ENCODE peak calls at places on chromosomes 6 and 20, in nine cellular contexts. One of them, this sample, is unnamed.

GRCh38 chr6:27872634-27873028 is 39.6 kb downstream of the OR2B2 start:
- DNase-seq in PC-3: no peak
- DNase-seq in sigmoid colon: no peak
- DNase-seq in tibial artery: no peak
- DNase-seq in aorta: no peak
- DNase-seq in heart left ventricle: no peak
- DNase-seq in tibial nerve: no peak
- DNase-seq in CD4-positive, alpha-beta memory T cell: no peak
- DNase-seq in A549: no peak
- DNase-seq in this sample: no peak

GRCh38 chr6:56699066-56699654 is 56.5 kb upstream of the DST start:
- DNase-seq in heart left ventricle: no peak
- DNase-seq in CD4-positive, alpha-beta memory T cell: no peak
- DNase-seq in PC-3: peak
- DNase-seq in tibial nerve: no peak
- DNase-seq in A549: no peak
- DNase-seq in tibial artery: no peak
- DNase-seq in aorta: no peak
- DNase-seq in sigmoid colon: no peak
- DNase-seq in this sample: no peak

GRCh38 chr6:12354499-12354898 is 64.3 kb downstream of the EDN1 start:
- DNase-seq in PC-3: no peak
- DNase-seq in aorta: peak
- DNase-seq in sigmoid colon: no peak
- DNase-seq in heart left ventricle: no peak
- DNase-seq in A549: no peak
- DNase-seq in CD4-positive, alpha-beta memory T cell: no peak
- DNase-seq in tibial nerve: no peak
- DNase-seq in tibial artery: peak
- DNase-seq in this sample: no peak

GRCh38 chr6:35230950-35231349 is 17.2 kb downstream of the SCUBE3 start:
- DNase-seq in A549: no peak
- DNase-seq in CD4-positive, alpha-beta memory T cell: no peak
- DNase-seq in heart left ventricle: peak
- DNase-seq in aorta: peak
- DNase-seq in PC-3: no peak
- DNase-seq in sigmoid colon: peak
- DNase-seq in tibial artery: peak
- DNase-seq in tibial nerve: no peak
- DNase-seq in this sample: no peak

GRCh38 chr20:38187512-38187911 is 22.4 kb upstream of the TGM2 start:
- DNase-seq in PC-3: no peak
- DNase-seq in sigmoid colon: peak
- DNase-seq in heart left ventricle: no peak
- DNase-seq in CD4-positive, alpha-beta memory T cell: no peak
- DNase-seq in A549: no peak
- DNase-seq in aorta: no peak
- DNase-seq in tibial nerve: no peak
- DNase-seq in tibial artery: peak
- DNase-seq in this sample: no peak

GRCh38 chr20:17843246-17844132 is 125.1 kb downstream of the SNX5 start:
- DNase-seq in tibial nerve: peak
- DNase-seq in PC-3: peak
- DNase-seq in aorta: peak
- DNase-seq in CD4-positive, alpha-beta memory T cell: peak
- DNase-seq in A549: no peak
- DNase-seq in sigmoid colon: peak
- DNase-seq in tibial artery: peak
- DNase-seq in heart left ventricle: peak
- DNase-seq in this sample: no peak

GRCh38 chr6:37819802-37820712 is 530 bp downstream of the ZFAND3 start:
- DNase-seq in PC-3: peak
- DNase-seq in A549: peak
- DNase-seq in sigmoid colon: peak
- DNase-seq in aorta: peak
- DNase-seq in tibial nerve: peak
- DNase-seq in heart left ventricle: peak
- DNase-seq in CD4-positive, alpha-beta memory T cell: peak
- DNase-seq in tibial artery: peak
- DNase-seq in this sample: peak

GRCh38 chr6:40685771-40686170 is 98.6 kb upstream of the LRFN2 start:
- DNase-seq in A549: no peak
- DNase-seq in CD4-positive, alpha-beta memory T cell: no peak
- DNase-seq in PC-3: no peak
- DNase-seq in heart left ventricle: no peak
- DNase-seq in sigmoid colon: no peak
- DNase-seq in aorta: no peak
- DNase-seq in tibial artery: no peak
- DNase-seq in tibial nerve: no peak
- DNase-seq in this sample: no peak

GRCh38 chr20:6104493-6105188 is 18.2 kb downstream of the FERMT1 start:
- DNase-seq in tibial nerve: no peak
- DNase-seq in heart left ventricle: no peak
- DNase-seq in PC-3: no peak
- DNase-seq in CD4-positive, alpha-beta memory T cell: no peak
- DNase-seq in tibial artery: no peak
- DNase-seq in sigmoid colon: no peak
- DNase-seq in aorta: no peak
- DNase-seq in A549: no peak
- DNase-seq in this sample: no peak

GRCh38 chr20:63706852-63707557 is 771 bp downstream of the ARFRP1 start:
- DNase-seq in aorta: peak
- DNase-seq in tibial artery: no peak
- DNase-seq in A549: peak
- DNase-seq in heart left ventricle: peak
- DNase-seq in PC-3: peak
- DNase-seq in CD4-positive, alpha-beta memory T cell: peak
- DNase-seq in tibial nerve: no peak
- DNase-seq in sigmoid colon: peak
- DNase-seq in this sample: peak

GRCh38 chr6:322940-323729 is 30.8 kb downstream of the DUSP22 start:
- DNase-seq in A549: no peak
- DNase-seq in tibial nerve: no peak
- DNase-seq in sigmoid colon: peak
- DNase-seq in PC-3: no peak
- DNase-seq in tibial artery: no peak
- DNase-seq in heart left ventricle: no peak
- DNase-seq in CD4-positive, alpha-beta memory T cell: no peak
- DNase-seq in aorta: peak
- DNase-seq in this sample: no peak

GRCh38 chr6:13428528-13429405 is 58.6 kb downstream of the GFOD1 start:
- DNase-seq in PC-3: no peak
- DNase-seq in CD4-positive, alpha-beta memory T cell: no peak
- DNase-seq in heart left ventricle: no peak
- DNase-seq in tibial artery: no peak
- DNase-seq in tibial nerve: no peak
- DNase-seq in A549: no peak
- DNase-seq in sigmoid colon: no peak
- DNase-seq in aorta: no peak
- DNase-seq in this sample: peak

GRCh38 chr6:2309138-2309537 is 63.7 kb upstream of the GMDS start:
- DNase-seq in PC-3: no peak
- DNase-seq in CD4-positive, alpha-beta memory T cell: no peak
- DNase-seq in aorta: no peak
- DNase-seq in A549: no peak
- DNase-seq in heart left ventricle: no peak
- DNase-seq in tibial artery: no peak
- DNase-seq in sigmoid colon: no peak
- DNase-seq in tibial nerve: no peak
- DNase-seq in this sample: no peak

GRCh38 chr6:25316626-25317025 is 37.5 kb downstream of the CARMIL1 start:
- DNase-seq in tibial artery: no peak
- DNase-seq in CD4-positive, alpha-beta memory T cell: no peak
- DNase-seq in aorta: no peak
- DNase-seq in tibial nerve: no peak
- DNase-seq in sigmoid colon: no peak
- DNase-seq in A549: no peak
- DNase-seq in heart left ventricle: no peak
- DNase-seq in PC-3: no peak
- DNase-seq in this sample: no peak

GRCh38 chr6:129314575-129314974 is 395.4 kb downstream of the ARHGAP18 start:
- DNase-seq in tibial nerve: no peak
- DNase-seq in tibial artery: no peak
- DNase-seq in heart left ventricle: peak
- DNase-seq in aorta: no peak
- DNase-seq in PC-3: no peak
- DNase-seq in CD4-positive, alpha-beta memory T cell: no peak
- DNase-seq in sigmoid colon: no peak
- DNase-seq in A549: no peak
- DNase-seq in this sample: no peak
- H3K4me3 ChIP-seq in tibial nerve: no peak
- H3K4me3 ChIP-seq in tibial artery: no peak
- H3K4me3 ChIP-seq in heart left ventricle: no peak
- H3K4me3 ChIP-seq in aorta: no peak
- H3K4me3 ChIP-seq in PC-3: no peak
- H3K4me3 ChIP-seq in CD4-positive, alpha-beta memory T cell: no peak
- H3K4me3 ChIP-seq in sigmoid colon: no peak
- H3K4me3 ChIP-seq in A549: no peak
- H3K4me3 ChIP-seq in this sample: no peak

DNA sequence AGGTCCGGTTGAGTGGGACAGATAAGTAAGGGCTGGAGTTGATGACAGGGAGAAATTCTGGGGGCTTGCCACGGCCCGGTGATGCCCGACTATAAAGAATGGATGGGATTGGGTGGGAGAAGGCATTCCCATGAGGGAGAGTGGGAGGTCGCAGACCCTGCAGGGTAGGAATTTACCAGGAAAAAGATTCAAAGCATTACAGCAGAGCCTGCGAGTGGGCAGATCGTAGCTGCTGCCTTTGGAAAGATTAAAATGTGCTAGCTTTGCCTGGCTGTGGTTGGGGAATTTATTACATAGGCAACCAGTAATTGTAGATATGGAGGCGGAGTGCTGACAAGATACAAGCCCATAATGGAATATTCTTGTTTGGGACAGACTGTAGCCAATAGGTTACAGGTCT is 49.5 kb downstream of the KDM1B start:
- DNase-seq in A549: no peak
- DNase-seq in aorta: no peak
- DNase-seq in tibial artery: no peak
- DNase-seq in CD4-positive, alpha-beta memory T cell: no peak
- DNase-seq in tibial nerve: no peak
- DNase-seq in heart left ventricle: no peak
- DNase-seq in PC-3: no peak
- DNase-seq in sigmoid colon: no peak
- DNase-seq in this sample: no peak
- H3K4me3 ChIP-seq in A549: no peak
- H3K4me3 ChIP-seq in aorta: no peak
- H3K4me3 ChIP-seq in tibial artery: no peak
- H3K4me3 ChIP-seq in CD4-positive, alpha-beta memory T cell: no peak
- H3K4me3 ChIP-seq in tibial nerve: no peak
- H3K4me3 ChIP-seq in heart left ventricle: no peak
- H3K4me3 ChIP-seq in PC-3: no peak
- H3K4me3 ChIP-seq in sigmoid colon: no peak
- H3K4me3 ChIP-seq in this sample: no peak

GRCh38 chr6:32222333-32223230 is 1.3 kb downstream of the NOTCH4 start:
- DNase-seq in tibial nerve: no peak
- DNase-seq in PC-3: no peak
- DNase-seq in tibial artery: no peak
- DNase-seq in aorta: no peak
- DNase-seq in A549: no peak
- DNase-seq in sigmoid colon: no peak
- DNase-seq in CD4-positive, alpha-beta memory T cell: no peak
- DNase-seq in heart left ventricle: no peak
- DNase-seq in this sample: no peak

GRCh38 chr6:32226434-32226833 is 2.6 kb upstream of the NOTCH4 start:
- DNase-seq in PC-3: no peak
- DNase-seq in A549: no peak
- DNase-seq in CD4-positive, alpha-beta memory T cell: no peak
- DNase-seq in aorta: no peak
- DNase-seq in tibial nerve: no peak
- DNase-seq in tibial artery: no peak
- DNase-seq in sigmoid colon: no peak
- DNase-seq in heart left ventricle: no peak
- DNase-seq in this sample: no peak

GRCh38 chr6:32220021-32220420 is 3.8 kb downstream of the NOTCH4 start:
- DNase-seq in PC-3: no peak
- DNase-seq in tibial nerve: no peak
- DNase-seq in aorta: no peak
- DNase-seq in A549: no peak
- DNase-seq in tibial artery: no peak
- DNase-seq in CD4-positive, alpha-beta memory T cell: no peak
- DNase-seq in heart left ventricle: no peak
- DNase-seq in sigmoid colon: peak
- DNase-seq in this sample: no peak

GRCh38 chr6:32224696-32225095 is 829 bp upstream of the NOTCH4 start:
- DNase-seq in aorta: no peak
- DNase-seq in sigmoid colon: no peak
- DNase-seq in CD4-positive, alpha-beta memory T cell: no peak
- DNase-seq in tibial artery: no peak
- DNase-seq in heart left ventricle: no peak
- DNase-seq in A549: no peak
- DNase-seq in tibial nerve: no peak
- DNase-seq in PC-3: no peak
- DNase-seq in this sample: no peak

DNA sequence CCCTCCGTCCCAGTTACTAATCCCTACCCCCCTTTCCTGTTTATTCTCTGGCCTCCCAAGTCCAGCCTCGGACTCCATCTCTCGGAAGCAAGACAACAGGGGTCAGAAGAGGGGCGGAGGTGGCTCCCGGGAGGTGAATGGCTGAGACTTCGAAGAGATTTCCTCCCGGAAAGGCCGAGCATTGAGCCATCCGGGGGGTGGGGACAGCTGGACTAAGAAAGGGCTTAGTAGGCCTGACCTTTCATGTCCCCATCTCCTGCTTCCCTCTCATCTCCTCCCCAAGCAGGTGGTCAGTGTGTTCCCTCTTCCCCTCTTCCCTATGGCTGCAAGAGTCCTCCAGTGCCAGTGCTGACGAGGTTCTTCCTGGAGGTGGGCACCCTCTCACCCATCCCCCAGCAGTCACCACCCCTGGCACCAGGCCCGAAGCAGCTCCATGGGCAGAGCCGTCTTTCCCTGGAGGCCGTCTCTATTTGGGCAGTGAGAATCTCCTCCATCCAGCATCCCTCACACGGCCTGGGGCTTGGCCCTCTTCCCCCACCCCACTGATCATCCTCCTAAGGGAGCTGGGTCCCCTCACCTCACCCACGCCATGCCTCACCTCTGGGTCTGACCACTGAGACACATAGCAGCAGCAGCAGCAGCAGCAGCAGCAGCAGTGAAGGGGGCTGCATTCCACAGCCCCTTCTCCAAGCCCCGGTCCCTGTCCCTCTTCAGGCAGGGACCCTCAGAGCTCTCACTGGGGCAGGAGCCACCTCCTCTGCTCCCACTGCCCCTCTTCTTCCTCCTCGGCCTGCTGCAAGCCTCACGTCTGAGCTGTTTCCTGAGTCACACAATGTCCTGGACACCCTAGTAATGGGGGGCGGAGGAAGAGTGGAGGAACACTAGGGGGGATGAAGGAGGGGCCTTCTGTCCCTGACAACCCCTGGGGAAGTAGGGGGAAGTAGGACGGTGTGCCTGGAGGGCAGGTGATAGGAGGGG is at the start of gene NOTCH4:
- DNase-seq in CD4-positive, alpha-beta memory T cell: no peak
- DNase-seq in aorta: no peak
- DNase-seq in A549: no peak
- DNase-seq in tibial nerve: no peak
- DNase-seq in PC-3: no peak
- DNase-seq in tibial artery: no peak
- DNase-seq in heart left ventricle: peak
- DNase-seq in sigmoid colon: no peak
- DNase-seq in this sample: no peak
- H3K4me3 ChIP-seq in CD4-positive, alpha-beta memory T cell: no peak
- H3K4me3 ChIP-seq in aorta: no peak
- H3K4me3 ChIP-seq in A549: no peak
- H3K4me3 ChIP-seq in tibial nerve: no peak
- H3K4me3 ChIP-seq in PC-3: no peak
- H3K4me3 ChIP-seq in tibial artery: no peak
- H3K4me3 ChIP-seq in heart left ventricle: peak
- H3K4me3 ChIP-seq in sigmoid colon: peak
- H3K4me3 ChIP-seq in this sample: no peak

GRCh38 chr6:50135968-50136367 is 86.2 kb upstream of the DEFB112 start:
- DNase-seq in CD4-positive, alpha-beta memory T cell: no peak
- DNase-seq in PC-3: no peak
- DNase-seq in tibial nerve: no peak
- DNase-seq in tibial artery: no peak
- DNase-seq in A549: no peak
- DNase-seq in aorta: no peak
- DNase-seq in heart left ventricle: no peak
- DNase-seq in sigmoid colon: no peak
- DNase-seq in this sample: no peak
- H3K4me3 ChIP-seq in CD4-positive, alpha-beta memory T cell: no peak
- H3K4me3 ChIP-seq in PC-3: no peak
- H3K4me3 ChIP-seq in tibial nerve: no peak
- H3K4me3 ChIP-seq in tibial artery: no peak
- H3K4me3 ChIP-seq in A549: no peak
- H3K4me3 ChIP-seq in aorta: no peak
- H3K4me3 ChIP-seq in heart left ventricle: no peak
- H3K4me3 ChIP-seq in sigmoid colon: no peak
- H3K4me3 ChIP-seq in this sample: no peak

This sample was measured in HL-60.